ENCODE peak calls at places on chromosome 11, in ten cellular contexts. U is heart left ventricle, O is PC-3, X is pancreas, C is Peyer's patch, K is neural progenitor cell, E is suprapubic skin, P is testis, N is HepG2, F is cardiac muscle cell. M is an unnamed sample. For H3K9me3, the result is how much of the 10 kb centered on the place peaks cover.

GRCh38 chr11:130150790-130151189 is 8.8 kb upstream of the ST14 start:
- DNase-seq in U (no peak), O (no peak), X (peak), C (no peak), K (no peak), E (no peak), P (no peak), N (no peak), F (no peak), M (no peak)

GRCh38 chr11:107590460-107591097 is 368 bp upstream of the ELMOD1 start:
- DNase-seq in U (no peak), O (no peak), X (no peak), C (no peak), K (peak), E (no peak), P (no peak), N (no peak), F (no peak), M (no peak)

GRCh38 chr11:66856496-66857233 is at the start of gene LRFN4:
- DNase-seq in U (peak), O (peak), X (peak), C (peak), K (peak), E (no peak), P (peak), N (no peak), F (no peak), M (no peak)

GRCh38 chr11:47332791-47333525 is 19.5 kb downstream of the MYBPC3 start:
- DNase-seq in U (peak), O (no peak), X (no peak), C (no peak), K (peak), E (no peak), P (no peak), N (no peak), F (no peak), M (no peak)

GRCh38 chr11:62614275-62614674 is 1.2 kb downstream of the ROM1 start:
- DNase-seq in U (no peak), O (peak), X (no peak), C (no peak), K (no peak), E (no peak), P (no peak), N (peak), F (no peak), M (peak)

GRCh38 chr11:46457659-46458058 is 66.1 kb upstream of the CHRM4 start:
- DNase-seq in U (no peak), O (no peak), X (no peak), C (no peak), K (no peak), E (no peak), P (no peak), N (no peak), F (peak), M (no peak)

GRCh38 chr11:70335511-70335910 is 62.8 kb upstream of the CTTN start:
- DNase-seq in U (no peak), O (no peak), X (no peak), C (no peak), K (no peak), E (no peak), P (no peak), N (no peak), F (peak), M (no peak)

GRCh38 chr11:126268361-126268707 is 361 bp downstream of the SRPRA start:
- DNase-seq in U (no peak), O (no peak), X (no peak), C (no peak), K (peak), E (no peak), P (no peak), N (no peak), F (no peak), M (no peak)

GRCh38 chr11:17643506-17644405 is 75.6 kb upstream of the MYOD1 start:
- DNase-seq in U (no peak), O (no peak), X (no peak), C (no peak), K (no peak), E (no peak), P (no peak), N (no peak), F (no peak), M (no peak)

GRCh38 chr11:65503606-65503922 is 4.7 kb downstream of the MALAT1 start:
- DNase-seq in U (no peak), O (no peak), X (no peak), C (no peak), K (no peak), E (no peak), P (no peak), N (no peak), F (peak), M (no peak)

GRCh38 chr11:102269927-102270326 is 47.4 kb upstream of the BIRC3 start:
- DNase-seq in U (no peak), O (peak), X (no peak), C (no peak), K (no peak), E (no peak), P (no peak), N (no peak), F (no peak), M (peak)

GRCh38 chr11:123218451-123218850 is 23.4 kb upstream of the CLMP start:
- DNase-seq in U (no peak), O (no peak), X (no peak), C (no peak), K (no peak), E (no peak), P (no peak), N (no peak), F (peak), M (no peak)

GRCh38 chr11:73496134-73496533 is 101.8 kb downstream of the FAM168A start:
- DNase-seq in U (no peak), O (no peak), X (no peak), C (no peak), K (no peak), E (no peak), P (no peak), N (no peak), F (no peak), M (no peak)

GRCh38 chr11:73493838-73494598 is 103.9 kb downstream of the FAM168A start:
- DNase-seq in U (peak), O (peak), X (no peak), C (no peak), K (peak), E (no peak), P (peak), N (peak), F (peak), M (no peak)

GRCh38 chr11:73498343-73498742 is 99.6 kb downstream of the FAM168A start:
- DNase-seq in U (peak), O (no peak), X (no peak), C (no peak), K (no peak), E (no peak), P (no peak), N (no peak), F (no peak), M (no peak)
- H3K9me3 ChIP-seq in U (under half), O (under half), X (under half), C (under half), K (under half), E (under half), P (under half), N (under half), F (under half), M (under half)

DNA sequence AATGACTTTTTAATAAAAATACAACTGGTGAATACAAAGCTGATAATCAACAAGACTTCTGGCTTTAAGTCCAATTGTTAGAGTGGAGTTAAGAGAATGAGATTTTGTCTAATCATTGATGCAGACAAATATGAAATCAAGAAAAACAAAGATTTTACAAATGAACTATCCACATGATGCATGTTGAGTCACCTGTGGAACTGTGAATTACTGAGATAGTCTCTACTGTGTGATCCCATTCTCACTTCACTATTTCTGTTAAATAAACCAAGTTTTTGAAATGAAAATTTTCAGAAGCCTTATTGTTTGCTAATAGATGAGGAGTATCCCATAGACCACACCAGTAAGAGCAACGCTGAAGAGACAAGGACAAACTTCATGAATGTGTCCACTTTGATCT is 8.4 kb upstream of the CTSC start:
- DNase-seq in U (no peak), O (no peak), X (no peak), C (no peak), K (no peak), E (no peak), P (no peak), N (no peak), F (no peak), M (no peak)
- H3K4me3 ChIP-seq in U (no peak), O (no peak), X (no peak), C (no peak), K (no peak), E (no peak), P (no peak), N (no peak), F (no peak), M (no peak)

GRCh38 chr11:50074161-50074560 is 41.5 kb downstream of the OR4C45 start:
- DNase-seq in U (no peak), O (no peak), X (no peak), C (no peak), K (no peak), E (no peak), P (no peak), N (no peak), F (no peak), M (no peak)
- H3K9me3 ChIP-seq in U (under half), O (under half), X (under half), C (under half), K (under half), E (under half), P (under half), N (half or more), F (under half), M (under half)

GRCh38 chr11:124839972-124840621 is 25.1 kb upstream of the ROBO3 start:
- DNase-seq in U (no peak), O (no peak), X (no peak), C (no peak), K (no peak), E (no peak), P (no peak), N (no peak), F (no peak), M (no peak)
- H3K4me3 ChIP-seq in U (peak), O (peak), X (peak), C (peak), K (peak), E (peak), P (peak), N (peak), F (peak), M (peak)

GRCh38 chr11:38718049-38718448 is 2120.0 kb upstream of the RAG2 start:
- DNase-seq in U (no peak), O (peak), X (no peak), C (no peak), K (peak), E (no peak), P (no peak), N (peak), F (no peak), M (no peak)
- H3K9me3 ChIP-seq in U (under half), O (under half), X (under half), C (under half), K (under half), E (under half), P (under half), N (under half), F (under half), M (under half)

GRCh38 chr11:2268911-2269600 is 1.3 kb downstream of the ASCL2 start:
- DNase-seq in U (peak), O (peak), X (peak), C (peak), K (peak), E (peak), P (peak), N (peak), F (peak), M (peak)

GRCh38 chr11:2271077-2271326 is 614 bp upstream of the ASCL2 start:
- DNase-seq in U (no peak), O (no peak), X (peak), C (peak), K (peak), E (no peak), P (peak), N (no peak), F (no peak), M (peak)

GRCh38 chr11:2269601-2270321 is 627 bp downstream of the ASCL2 start:
- DNase-seq in U (peak), O (peak), X (peak), C (peak), K (peak), E (peak), P (peak), N (no peak), F (peak), M (peak)

GRCh38 chr11:2271327-2272240 is 1.2 kb upstream of the ASCL2 start:
- DNase-seq in U (no peak), O (no peak), X (peak), C (peak), K (no peak), E (peak), P (peak), N (no peak), F (no peak), M (no peak)

DNA sequence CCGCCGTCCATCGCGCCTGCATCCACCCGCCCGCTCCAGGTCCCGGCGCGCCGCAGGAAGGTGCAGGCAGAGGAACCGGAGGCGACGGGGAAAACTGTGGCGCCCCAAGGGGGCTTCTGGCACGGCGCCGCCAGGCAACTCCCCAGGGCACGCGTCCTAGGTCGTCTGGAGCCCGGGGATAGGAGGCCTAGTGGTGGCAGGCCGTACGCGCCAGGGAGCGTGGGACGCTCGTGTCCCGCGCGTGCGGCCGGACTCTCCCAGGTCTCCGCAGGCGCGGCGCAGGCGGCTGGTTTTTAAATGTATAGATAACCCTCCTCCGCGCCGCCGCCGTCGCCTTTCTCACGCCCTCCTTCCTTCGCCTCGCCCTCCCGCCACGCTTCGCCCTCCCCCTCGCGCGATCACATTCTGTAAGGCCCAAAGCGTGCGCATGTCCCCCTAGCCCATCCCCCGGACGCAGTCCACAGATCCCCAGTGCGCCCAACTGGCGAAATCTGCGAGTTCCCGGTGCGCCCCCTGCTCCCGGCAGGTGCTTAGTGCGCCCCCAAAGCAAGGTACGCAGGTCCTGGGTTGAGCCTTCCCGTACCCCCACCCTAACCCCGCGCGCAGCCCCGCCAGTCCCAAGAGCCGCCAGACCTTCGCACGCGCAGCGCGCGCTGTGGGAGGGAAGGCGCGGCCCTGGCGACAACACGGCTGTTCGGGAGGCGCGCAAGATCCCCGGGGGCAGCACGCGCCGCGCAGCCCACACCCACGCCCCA is at the start of gene ASCL2:
- DNase-seq in U (no peak), O (no peak), X (peak), C (peak), K (peak), E (peak), P (peak), N (no peak), F (no peak), M (peak)
- H3K4me3 ChIP-seq in U (peak), O (peak), X (peak), C (peak), K (peak), E (peak), P (peak), N (peak), F (peak), M (no peak)

DNA sequence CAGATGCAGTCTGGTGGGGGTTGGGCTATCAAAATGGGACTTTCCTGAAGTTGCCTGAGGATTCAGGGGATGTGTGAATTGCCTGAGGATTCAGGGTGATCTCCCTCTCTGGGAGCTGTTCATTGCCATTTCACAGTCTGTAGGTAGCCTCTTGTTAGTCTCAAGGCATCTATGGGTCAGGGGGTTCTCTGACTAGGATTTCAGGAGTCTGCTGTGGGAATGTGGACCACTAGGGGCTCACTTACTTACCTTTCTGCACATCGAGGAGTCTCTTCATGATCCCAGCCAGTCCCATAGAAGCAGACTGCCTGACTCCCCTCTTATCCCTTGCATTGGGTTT is 54.0 kb downstream of the KCNQ1OT1 start:
- DNase-seq in U (no peak), O (no peak), X (no peak), C (no peak), K (no peak), E (no peak), P (no peak), N (no peak), F (no peak), M (no peak)
- H3K9me3 ChIP-seq in U (under half), O (under half), X (under half), C (under half), K (half or more), E (under half), P (under half), N (half or more), F (under half), M (under half)

GRCh38 chr11:18723991-18724390 is 2.0 kb downstream of the IGSF22 start:
- DNase-seq in U (no peak), O (no peak), X (peak), C (no peak), K (no peak), E (no peak), P (no peak), N (no peak), F (no peak), M (no peak)

GRCh38 chr11:18721576-18722292 is 4.3 kb downstream of the IGSF22 start:
- DNase-seq in U (no peak), O (peak), X (peak), C (peak), K (peak), E (no peak), P (peak), N (no peak), F (peak), M (peak)

GRCh38 chr11:18720811-18721575 is 5.0 kb downstream of the IGSF22 start:
- DNase-seq in U (peak), O (peak), X (peak), C (peak), K (peak), E (peak), P (peak), N (no peak), F (peak), M (peak)

GRCh38 chr11:18722293-18722637 is 3.7 kb downstream of the IGSF22 start:
- DNase-seq in U (no peak), O (no peak), X (no peak), C (no peak), K (no peak), E (no peak), P (no peak), N (no peak), F (no peak), M (no peak)

DNA sequence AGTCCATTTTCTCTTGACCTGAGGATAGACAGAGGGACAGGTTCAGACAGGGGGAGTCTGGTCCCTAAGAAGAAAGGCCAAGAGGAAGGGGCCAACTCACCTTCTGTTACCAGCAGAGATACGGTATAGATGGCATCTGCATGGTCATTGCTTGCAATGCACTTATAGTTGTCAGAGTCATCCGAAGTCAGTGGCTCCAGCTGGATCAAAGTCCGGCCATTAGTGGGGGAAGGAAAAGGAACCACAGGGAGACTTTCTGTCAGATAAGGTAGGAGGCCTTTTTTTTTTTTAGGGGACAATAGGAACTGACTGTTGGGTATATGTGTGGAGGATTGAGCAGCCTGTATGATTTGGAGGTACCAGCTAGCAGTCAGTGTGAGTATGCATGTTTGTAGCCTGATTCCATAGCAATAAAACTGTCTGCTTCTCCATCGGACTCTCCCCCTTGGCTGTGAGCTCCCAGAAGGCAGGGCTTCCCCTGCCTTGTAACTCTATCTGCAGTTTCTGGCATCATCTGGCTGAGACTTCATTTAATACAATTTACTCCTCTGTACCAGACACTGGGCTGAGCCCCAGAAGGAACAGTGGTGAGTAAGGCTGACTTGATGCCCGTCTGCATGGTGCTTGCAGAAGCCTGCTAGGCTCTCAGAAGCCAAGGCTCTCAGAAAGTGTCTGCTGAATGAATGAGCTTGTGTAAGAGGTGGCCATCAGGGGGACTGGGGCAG is 5.7 kb downstream of the IGSF22 start:
- DNase-seq in U (no peak), O (no peak), X (peak), C (no peak), K (peak), E (no peak), P (no peak), N (no peak), F (peak), M (peak)
- H3K4me3 ChIP-seq in U (no peak), O (no peak), X (no peak), C (no peak), K (peak), E (peak), P (no peak), N (no peak), F (no peak), M (no peak)